ENCODE peak calls at places on chromosomes 4 and X, in seven cellular contexts. G is HCT116, H is HepG2, F is GM12878, R is SK-N-SH, X is K562, M is H1. Y is an unnamed sample.

GRCh38 chrX:69189972-69190371 is 24.7 kb upstream of the PJA1 start:
- DNase-seq in R (no peak), H (no peak), M (no peak), G (no peak), F (no peak), X (no peak), Y (no peak)

GRCh38 chr4:1260418-1261106 is 11.6 kb upstream of the CTBP1 start:
- DNase-seq in G (no peak), X (no peak), H (no peak), M (no peak), F (no peak), R (no peak), Y (no peak)

GRCh38 chr4:101199507-101200285 is 147.6 kb downstream of the PPP3CA start:
- DNase-seq in X (no peak), G (no peak), M (no peak), R (peak; percentile 2), F (no peak), H (no peak), Y (no peak)

GRCh38 chr4:112403072-112403945 is 106.1 kb downstream of the ALPK1 start:
- DNase-seq in F (no peak), G (no peak), R (no peak), M (no peak), H (no peak), X (no peak), Y (no peak)

GRCh38 chrX:28910501-28910900 is 323.3 kb downstream of the IL1RAPL1 start:
- DNase-seq in X (no peak), G (no peak), R (no peak), H (no peak), M (no peak), F (no peak), Y (no peak)

GRCh38 chrX:110509778-110510510 is 151.3 kb downstream of the RTL9 start:
- DNase-seq in M (no peak), H (no peak), X (no peak), F (no peak), G (no peak), R (no peak), Y (no peak)

GRCh38 chr4:145333786-145334185 is 147.9 kb upstream of the SMAD1 start:
- DNase-seq in R (no peak), H (no peak), F (no peak), G (no peak), M (no peak), X (no peak), Y (peak; percentile 21)

GRCh38 chrX:19214248-19214787 is 92.0 kb upstream of the ADGRG2 start:
- DNase-seq in M (no peak), H (no peak), R (no peak), G (no peak), F (no peak), X (no peak), Y (no peak)

GRCh38 chrX:14489437-14489836 is 39.9 kb upstream of the GLRA2 start:
- DNase-seq in F (no peak), X (no peak), R (no peak), M (no peak), G (no peak), H (no peak), Y (no peak)

GRCh38 chr4:2651998-2652397 is 104.1 kb downstream of the TNIP2 start:
- DNase-seq in M (no peak), F (no peak), H (no peak), R (no peak), X (no peak), G (no peak), Y (no peak)

GRCh38 chr4:105666693-105667092 is 41.8 kb downstream of the INTS12 start:
- DNase-seq in R (no peak), X (no peak), M (no peak), H (no peak), G (no peak), F (no peak), Y (no peak)

GRCh38 chr4:102736636-102737549 is 23.9 kb downstream of the MANBA start:
- DNase-seq in R (no peak), X (no peak), M (no peak), H (no peak), F (no peak), G (no peak), Y (peak; percentile 54)

GRCh38 chr4:179447308-179447707 is 2005.1 kb upstream of the AGA start:
- DNase-seq in F (no peak), G (no peak), X (no peak), H (no peak), R (no peak), M (no peak), Y (no peak)

GRCh38 chr4:88276952-88277710 is 7.2 kb downstream of the PPM1K start:
- DNase-seq in G (no peak), X (no peak), M (no peak), F (no peak), R (no peak), H (no peak), Y (no peak)

GRCh38 chr4:7630559-7631287 is 196.0 kb upstream of the PSAPL1 start:
- DNase-seq in X (no peak), F (no peak), H (peak; percentile 79), M (no peak), R (peak; percentile 75), G (peak; percentile 33), Y (no peak)

GRCh38 chrX:64186974-64187761 is 18.3 kb downstream of the AMER1 start:
- DNase-seq in X (no peak), G (no peak), H (no peak), F (no peak), R (no peak), M (no peak), Y (no peak)

GRCh38 chrX:25925956-25926355 is 212.2 kb upstream of the MAGEB18 start:
- DNase-seq in G (no peak), F (no peak), X (no peak), H (no peak), M (no peak), R (no peak), Y (no peak)

GRCh38 chrX:10015711-10016515 is 48.8 kb downstream of the CLDN34 start:
- DNase-seq in X (peak; percentile 20), F (no peak), M (peak; percentile 51), H (no peak), G (no peak), R (peak; percentile 73), Y (peak; percentile 40)

GRCh38 chrX:77622233-77622632 is 163.8 kb downstream of the ATRX start:
- DNase-seq in R (no peak), F (no peak), M (no peak), X (no peak), H (no peak), G (no peak), Y (no peak)

GRCh38 chr4:1277667-1278335 is 11.9 kb upstream of the MAEA start:
- DNase-seq in H (no peak), M (no peak), X (no peak), F (no peak), G (no peak), R (no peak), Y (no peak)

GRCh38 chr4:184316821-184317220 is 99.1 kb upstream of the ENPP6 start:
- DNase-seq in X (no peak), M (peak; percentile 20), H (no peak), F (no peak), R (no peak), G (no peak), Y (no peak)

GRCh38 chrX:106467422-106467821 is 144.4 kb upstream of the RADX start:
- DNase-seq in G (no peak), R (no peak), F (no peak), X (no peak), M (peak; percentile 57), H (no peak), Y (no peak)
- TF ChIP-seq JUND in G (no peak), R (no peak), F (no peak), X (no peak), M (no peak), H (no peak), Y (no peak)

DNA sequence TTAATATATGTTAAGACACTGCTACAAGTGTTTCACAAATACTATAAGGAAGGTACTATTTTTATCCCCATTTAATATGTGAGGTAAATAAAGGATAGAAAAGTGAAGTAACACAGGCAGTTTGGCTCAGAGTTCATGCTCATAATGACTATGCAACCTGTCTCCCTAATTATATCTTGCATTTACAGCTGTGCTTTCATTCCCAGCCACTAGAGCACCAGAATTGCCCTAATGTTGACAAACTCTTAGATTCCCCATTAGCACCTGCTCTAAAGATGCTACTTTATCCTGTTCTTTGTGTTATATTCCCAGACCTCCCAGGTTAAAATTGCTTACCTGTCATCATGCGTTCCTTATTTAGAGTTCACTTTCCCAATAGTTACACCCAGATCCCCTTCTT is 833.6 kb downstream of the CCSER1 start:
- DNase-seq in G (no peak), X (no peak), H (no peak), M (no peak), R (no peak), F (no peak), Y (no peak)
- TF ChIP-seq JUND in G (no peak), X (no peak), H (no peak), M (no peak), R (no peak), F (no peak), Y (no peak)

DNA sequence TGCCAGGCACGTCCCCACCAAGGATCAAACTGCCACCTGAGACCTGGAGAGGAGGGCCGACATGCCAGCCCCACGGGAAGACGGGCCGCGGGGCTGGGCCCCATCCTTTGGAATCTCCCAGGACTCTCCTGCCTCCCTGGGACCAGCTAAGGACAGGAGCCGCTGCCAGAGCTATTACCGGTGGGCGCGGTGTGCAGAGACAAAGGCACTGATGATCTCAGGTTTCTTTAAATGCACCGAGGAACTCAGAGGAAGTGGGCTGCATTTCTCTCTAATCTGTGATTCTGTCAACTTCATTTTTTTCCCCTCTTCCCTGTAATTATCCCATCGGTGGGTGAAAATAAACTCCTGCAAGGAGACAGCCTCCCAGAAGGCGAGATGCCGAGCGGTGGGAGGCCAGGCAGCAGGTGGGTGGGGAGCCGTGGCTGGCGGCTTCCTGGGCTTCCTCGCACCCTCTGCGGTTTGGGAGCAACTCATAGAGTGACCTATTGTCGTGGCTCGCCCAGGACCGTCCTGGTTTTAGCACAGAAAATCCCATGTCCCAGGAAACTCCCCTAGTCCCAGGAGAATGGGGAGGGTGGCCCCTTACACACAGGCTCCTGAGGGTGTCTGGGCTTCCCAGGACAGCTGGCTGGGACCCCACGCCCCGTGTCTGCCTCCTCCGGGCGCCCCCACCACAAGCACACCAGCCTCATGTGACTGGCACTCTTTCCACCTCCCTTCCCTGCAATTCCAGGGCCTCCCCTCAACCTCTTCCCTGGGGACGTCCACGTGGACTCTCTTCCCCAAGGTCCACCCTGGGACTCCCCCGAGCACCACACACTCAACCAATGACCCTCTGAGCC is 62.3 kb upstream of the ADRA2C start:
- DNase-seq in R (no peak), M (no peak), G (no peak), F (no peak), X (no peak), H (no peak), Y (no peak)
- TF ChIP-seq JUND in R (no peak), M (no peak), G (no peak), F (no peak), X (no peak), H (no peak), Y (no peak)

DNA sequence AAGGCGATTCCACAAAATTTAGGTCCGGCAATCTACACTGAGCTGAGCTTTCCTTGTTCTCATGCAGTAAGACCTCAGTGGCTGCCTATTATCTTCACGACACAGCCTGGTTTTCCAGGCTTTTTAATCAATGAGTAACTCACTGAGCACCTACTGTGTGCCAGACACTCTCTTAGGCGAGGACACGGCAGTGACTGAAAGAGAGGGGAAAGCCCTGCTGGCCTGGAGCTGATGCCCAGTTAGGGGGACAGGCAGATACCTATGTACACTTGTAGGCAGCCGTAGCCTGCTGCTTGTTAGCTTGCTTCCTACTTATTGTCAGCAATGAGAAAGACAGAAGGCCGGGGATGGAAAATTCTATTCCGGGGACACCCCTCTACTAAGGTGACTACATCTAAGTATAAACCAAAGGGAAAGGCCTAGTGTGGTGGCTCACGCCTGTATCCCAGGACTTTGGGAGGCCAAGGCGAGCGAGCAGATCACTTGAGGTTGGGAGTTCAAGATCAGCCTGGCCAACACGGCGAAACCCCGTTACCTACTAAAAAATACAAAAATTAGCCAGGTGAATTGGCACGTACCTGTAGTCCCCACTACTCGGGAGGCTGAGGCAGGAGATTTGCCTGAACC is 3.8 kb downstream of the WDR1 start:
- DNase-seq in G (no peak), M (peak; percentile 35), R (no peak), F (no peak), H (no peak), X (no peak), Y (no peak)
- TF ChIP-seq JUND in G (no peak), M (no peak), R (no peak), F (no peak), H (no peak), X (no peak), Y (no peak)

Y was measured in T47D.